ENCODE peak calls at places on chromosomes 4 and X, in six cellular contexts. One of them, this sample, is unnamed. For H3K36me3, the result is how much of the 10 kb centered on the place peaks cover.

GRCh38 chrX:107741318-107741813 is 34.2 kb downstream of the TSC22D3 start:
- DNase-seq in GM23338: no peak
- DNase-seq in Panc1: no peak
- DNase-seq in esophagus muscularis mucosa: no peak
- DNase-seq in vagina: no peak
- DNase-seq in transverse colon: no peak
- DNase-seq in this sample: no peak

GRCh38 chrX:153774576-153775292 is 6.1 kb upstream of the SRPK3 start:
- DNase-seq in GM23338: no peak
- DNase-seq in Panc1: no peak
- DNase-seq in esophagus muscularis mucosa: no peak
- DNase-seq in vagina: no peak
- DNase-seq in transverse colon: no peak
- DNase-seq in this sample: no peak

GRCh38 chr4:126790633-126791032 is 842.1 kb upstream of the INTU start:
- DNase-seq in GM23338: no peak
- DNase-seq in Panc1: no peak
- DNase-seq in esophagus muscularis mucosa: no peak
- DNase-seq in vagina: no peak
- DNase-seq in transverse colon: no peak
- DNase-seq in this sample: no peak

GRCh38 chr4:82123934-82124333 is 249.9 kb downstream of the HNRNPD start:
- DNase-seq in GM23338: peak
- DNase-seq in Panc1: no peak
- DNase-seq in esophagus muscularis mucosa: no peak
- DNase-seq in vagina: no peak
- DNase-seq in transverse colon: no peak
- DNase-seq in this sample: no peak

GRCh38 chrX:12824944-12825343 is 33.7 kb downstream of the PRPS2 start:
- DNase-seq in GM23338: no peak
- DNase-seq in Panc1: no peak
- DNase-seq in esophagus muscularis mucosa: no peak
- DNase-seq in vagina: no peak
- DNase-seq in transverse colon: no peak
- DNase-seq in this sample: no peak

GRCh38 chr4:4673070-4673469 is 131.2 kb upstream of the STX18 start:
- DNase-seq in GM23338: peak
- DNase-seq in Panc1: no peak
- DNase-seq in esophagus muscularis mucosa: no peak
- DNase-seq in vagina: no peak
- DNase-seq in transverse colon: peak
- DNase-seq in this sample: peak

GRCh38 chrX:119647552-119648420 is 41.6 kb upstream of the NKRF start:
- DNase-seq in GM23338: no peak
- DNase-seq in Panc1: no peak
- DNase-seq in esophagus muscularis mucosa: no peak
- DNase-seq in vagina: no peak
- DNase-seq in transverse colon: no peak
- DNase-seq in this sample: no peak

GRCh38 chrX:71917621-71918341 is 7.1 kb downstream of the NHSL2 start:
- DNase-seq in GM23338: peak
- DNase-seq in Panc1: no peak
- DNase-seq in esophagus muscularis mucosa: no peak
- DNase-seq in vagina: no peak
- DNase-seq in transverse colon: no peak
- DNase-seq in this sample: no peak

GRCh38 chrX:72576161-72576896 is 3.7 kb upstream of the HDAC8 start:
- DNase-seq in GM23338: no peak
- DNase-seq in Panc1: no peak
- DNase-seq in esophagus muscularis mucosa: no peak
- DNase-seq in vagina: no peak
- DNase-seq in transverse colon: no peak
- DNase-seq in this sample: no peak

GRCh38 chrX:45714864-45715263 is 514.2 kb upstream of the DIPK2B start:
- DNase-seq in GM23338: no peak
- DNase-seq in Panc1: no peak
- DNase-seq in esophagus muscularis mucosa: no peak
- DNase-seq in vagina: no peak
- DNase-seq in transverse colon: peak
- DNase-seq in this sample: peak

GRCh38 chr4:124275-125081 is at the start of gene ZNF718:
- DNase-seq in GM23338: peak
- DNase-seq in Panc1: peak
- DNase-seq in esophagus muscularis mucosa: peak
- DNase-seq in vagina: peak
- DNase-seq in transverse colon: peak
- DNase-seq in this sample: peak

GRCh38 chr4:164748375-164748774 is 5.6 kb upstream of the SMIM31 start:
- DNase-seq in GM23338: peak
- DNase-seq in Panc1: no peak
- DNase-seq in esophagus muscularis mucosa: no peak
- DNase-seq in vagina: no peak
- DNase-seq in transverse colon: no peak
- DNase-seq in this sample: no peak

GRCh38 chr4:3232871-3233271 is 16.1 kb upstream of the MSANTD1 start:
- DNase-seq in GM23338: no peak
- DNase-seq in Panc1: no peak
- DNase-seq in esophagus muscularis mucosa: no peak
- DNase-seq in vagina: no peak
- DNase-seq in transverse colon: no peak
- DNase-seq in this sample: no peak

GRCh38 chr4:121050251-121050650 is 22.1 kb downstream of the NDNF start:
- DNase-seq in GM23338: peak
- DNase-seq in Panc1: no peak
- DNase-seq in esophagus muscularis mucosa: no peak
- DNase-seq in vagina: no peak
- DNase-seq in transverse colon: no peak
- DNase-seq in this sample: no peak

GRCh38 chr4:145937990-145938611 is 522 bp downstream of the ZNF827 start:
- DNase-seq in GM23338: peak
- DNase-seq in Panc1: no peak
- DNase-seq in esophagus muscularis mucosa: no peak
- DNase-seq in vagina: no peak
- DNase-seq in transverse colon: peak
- DNase-seq in this sample: no peak

GRCh38 chrX:46209768-46210167 is 335.5 kb downstream of the ZNF674 start:
- DNase-seq in GM23338: no peak
- DNase-seq in Panc1: no peak
- DNase-seq in esophagus muscularis mucosa: no peak
- DNase-seq in vagina: no peak
- DNase-seq in transverse colon: no peak
- DNase-seq in this sample: no peak

GRCh38 chr4:83591730-83592129 is 55.8 kb downstream of the GPAT3 start:
- DNase-seq in GM23338: no peak
- DNase-seq in Panc1: no peak
- DNase-seq in esophagus muscularis mucosa: no peak
- DNase-seq in vagina: no peak
- DNase-seq in transverse colon: no peak
- DNase-seq in this sample: no peak

GRCh38 chr4:52868138-52868537 is 6.0 kb downstream of the RASL11B start:
- DNase-seq in GM23338: peak
- DNase-seq in Panc1: no peak
- DNase-seq in esophagus muscularis mucosa: no peak
- DNase-seq in vagina: no peak
- DNase-seq in transverse colon: no peak
- DNase-seq in this sample: no peak

GRCh38 chr4:156732634-156733033 is 239.0 kb downstream of the PDGFC start:
- DNase-seq in GM23338: no peak
- DNase-seq in Panc1: no peak
- DNase-seq in esophagus muscularis mucosa: no peak
- DNase-seq in vagina: no peak
- DNase-seq in transverse colon: no peak
- DNase-seq in this sample: no peak

GRCh38 chr4:1233641-1234277 is 15.2 kb downstream of the CTBP1 start:
- DNase-seq in GM23338: no peak
- DNase-seq in Panc1: no peak
- DNase-seq in esophagus muscularis mucosa: no peak
- DNase-seq in vagina: no peak
- DNase-seq in transverse colon: no peak
- DNase-seq in this sample: no peak

GRCh38 chr4:1234296-1234695 is 14.6 kb downstream of the CTBP1 start:
- DNase-seq in GM23338: peak
- DNase-seq in Panc1: no peak
- DNase-seq in esophagus muscularis mucosa: no peak
- DNase-seq in vagina: no peak
- DNase-seq in transverse colon: no peak
- DNase-seq in this sample: peak

GRCh38 chr4:1236103-1236641 is 12.8 kb downstream of the CTBP1 start:
- DNase-seq in GM23338: peak
- DNase-seq in Panc1: no peak
- DNase-seq in esophagus muscularis mucosa: no peak
- DNase-seq in vagina: no peak
- DNase-seq in transverse colon: no peak
- DNase-seq in this sample: no peak

GRCh38 chr4:1235381-1236102 is 13.4 kb downstream of the CTBP1 start:
- DNase-seq in GM23338: peak
- DNase-seq in Panc1: no peak
- DNase-seq in esophagus muscularis mucosa: no peak
- DNase-seq in vagina: no peak
- DNase-seq in transverse colon: no peak
- DNase-seq in this sample: no peak

DNA sequence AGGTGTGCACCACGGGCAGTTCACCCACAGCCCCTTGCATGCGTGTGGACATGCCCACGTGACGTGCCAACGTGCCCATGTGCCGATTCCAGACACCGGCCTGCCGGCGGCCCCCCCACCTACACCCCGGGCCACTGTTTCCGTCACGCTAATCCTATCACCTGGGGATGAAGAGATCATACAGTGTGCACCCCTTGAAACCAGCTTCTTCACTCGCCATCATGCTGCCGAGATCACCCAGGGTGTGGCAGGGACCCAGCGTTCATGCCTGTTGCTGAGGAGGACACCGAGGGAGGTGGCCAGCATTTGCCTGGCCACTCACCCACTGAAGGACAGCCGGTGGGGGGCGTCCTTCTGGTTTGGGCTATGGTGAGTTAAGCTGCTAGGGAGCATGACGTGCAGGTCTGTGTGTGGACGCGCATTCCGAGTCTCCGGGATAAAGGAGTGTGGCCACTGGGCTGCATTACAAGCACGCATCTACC is 14.1 kb downstream of the CTBP1 start:
- DNase-seq in GM23338: peak
- DNase-seq in Panc1: no peak
- DNase-seq in esophagus muscularis mucosa: no peak
- DNase-seq in vagina: no peak
- DNase-seq in transverse colon: no peak
- DNase-seq in this sample: no peak
- TF ChIP-seq POLR2AphosphoS5 in GM23338: no peak
- TF ChIP-seq POLR2AphosphoS5 in Panc1: no peak
- TF ChIP-seq POLR2AphosphoS5 in esophagus muscularis mucosa: no peak
- TF ChIP-seq POLR2AphosphoS5 in vagina: no peak
- TF ChIP-seq POLR2AphosphoS5 in transverse colon: no peak
- TF ChIP-seq POLR2AphosphoS5 in this sample: no peak

DNA sequence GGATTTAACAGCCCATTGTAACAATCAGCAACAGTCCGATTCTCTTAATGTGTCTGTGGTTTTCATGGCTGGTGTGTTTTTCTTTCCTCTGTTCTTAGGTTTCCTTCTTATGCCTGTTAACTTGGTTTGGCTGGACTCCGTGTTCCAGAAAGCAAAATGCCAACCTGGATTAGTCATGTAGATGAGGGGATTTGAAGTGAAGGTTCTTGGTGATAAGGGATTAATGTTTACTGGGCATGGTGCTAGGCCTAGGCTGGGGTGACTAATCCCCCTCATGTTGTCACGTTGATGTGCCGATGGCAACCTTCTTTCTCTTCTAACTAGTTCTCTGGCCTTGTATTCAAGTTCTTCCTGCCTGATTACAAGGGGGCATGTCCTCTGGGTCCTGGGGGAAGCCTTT is 85.9 kb downstream of the REPS2 start:
- DNase-seq in GM23338: no peak
- DNase-seq in Panc1: no peak
- DNase-seq in esophagus muscularis mucosa: no peak
- DNase-seq in vagina: no peak
- DNase-seq in transverse colon: no peak
- DNase-seq in this sample: no peak
- H3K27ac ChIP-seq in GM23338: no peak
- H3K27ac ChIP-seq in Panc1: no peak
- H3K27ac ChIP-seq in esophagus muscularis mucosa: peak
- H3K27ac ChIP-seq in vagina: no peak
- H3K27ac ChIP-seq in transverse colon: no peak
- H3K27ac ChIP-seq in this sample: no peak

GRCh38 chrX:78123190-78123589 is 16.3 kb downstream of the TAF9B start:
- DNase-seq in GM23338: no peak
- DNase-seq in Panc1: no peak
- DNase-seq in esophagus muscularis mucosa: no peak
- DNase-seq in vagina: no peak
- DNase-seq in transverse colon: no peak
- DNase-seq in this sample: no peak

GRCh38 chrX:78118628-78119027 is 14.6 kb downstream of the PGK1 start:
- DNase-seq in GM23338: no peak
- DNase-seq in Panc1: no peak
- DNase-seq in esophagus muscularis mucosa: no peak
- DNase-seq in vagina: no peak
- DNase-seq in transverse colon: no peak
- DNase-seq in this sample: no peak

GRCh38 chrX:78124304-78124703 is 15.1 kb downstream of the TAF9B start:
- DNase-seq in GM23338: no peak
- DNase-seq in Panc1: no peak
- DNase-seq in esophagus muscularis mucosa: no peak
- DNase-seq in vagina: no peak
- DNase-seq in transverse colon: no peak
- DNase-seq in this sample: no peak

GRCh38 chrX:78116365-78116764 is 12.3 kb downstream of the PGK1 start:
- DNase-seq in GM23338: no peak
- DNase-seq in Panc1: no peak
- DNase-seq in esophagus muscularis mucosa: no peak
- DNase-seq in vagina: no peak
- DNase-seq in transverse colon: no peak
- DNase-seq in this sample: no peak

DNA sequence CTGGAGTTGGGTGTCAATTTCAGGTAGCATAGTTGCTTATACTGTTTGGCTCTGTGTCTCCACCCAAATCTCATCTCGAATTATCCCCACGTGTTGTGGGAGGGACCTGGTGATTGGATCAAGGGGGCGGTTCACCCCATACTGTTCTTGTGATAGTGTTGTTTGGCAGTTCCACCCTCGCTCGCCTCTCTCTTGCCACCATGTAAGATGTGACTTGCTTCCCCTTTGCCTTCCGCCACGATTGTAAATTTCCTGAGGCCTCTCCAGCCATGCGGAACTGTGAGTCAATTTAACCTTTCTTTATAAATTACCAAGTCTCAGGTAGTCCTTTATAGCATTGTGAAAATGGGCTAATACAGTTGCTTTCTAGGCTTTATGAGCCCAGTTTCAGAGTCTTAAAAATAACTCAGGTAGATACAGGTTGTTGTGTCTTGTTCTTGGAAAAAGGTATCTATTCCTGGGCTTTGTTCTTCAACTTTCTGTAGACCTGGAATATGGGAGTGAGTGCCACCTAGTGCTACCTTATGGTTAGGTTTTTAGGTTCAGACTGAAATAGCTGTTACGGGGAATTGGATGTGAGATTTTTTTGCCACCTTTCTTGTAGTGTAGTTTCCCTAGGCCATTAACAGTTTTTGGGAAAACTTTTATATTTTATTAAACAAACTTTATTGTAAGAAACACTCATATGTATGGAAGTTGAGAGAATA is 15.6 kb downstream of the PGK1 start:
- DNase-seq in GM23338: peak
- DNase-seq in Panc1: no peak
- DNase-seq in esophagus muscularis mucosa: no peak
- DNase-seq in vagina: no peak
- DNase-seq in transverse colon: no peak
- DNase-seq in this sample: no peak
- H3K36me3 ChIP-seq in GM23338: under half
- H3K36me3 ChIP-seq in Panc1: under half
- H3K36me3 ChIP-seq in esophagus muscularis mucosa: half or more
- H3K36me3 ChIP-seq in vagina: under half
- H3K36me3 ChIP-seq in transverse colon: under half
- H3K36me3 ChIP-seq in this sample: half or more

GRCh38 chr4:36493240-36493639 is 211.8 kb downstream of the DTHD1 start:
- DNase-seq in GM23338: peak
- DNase-seq in Panc1: no peak
- DNase-seq in esophagus muscularis mucosa: no peak
- DNase-seq in vagina: no peak
- DNase-seq in transverse colon: no peak
- DNase-seq in this sample: no peak
- TF ChIP-seq POLR2AphosphoS5 in GM23338: no peak
- TF ChIP-seq POLR2AphosphoS5 in Panc1: no peak
- TF ChIP-seq POLR2AphosphoS5 in esophagus muscularis mucosa: no peak
- TF ChIP-seq POLR2AphosphoS5 in vagina: no peak
- TF ChIP-seq POLR2AphosphoS5 in transverse colon: no peak
- TF ChIP-seq POLR2AphosphoS5 in this sample: no peak

This sample was measured in SK-N-MC.